ENCODE peak calls at places on chromosomes 6 and 20, in four cellular contexts. A, S, T and Z are unnamed samples.

GRCh38 chr6:30889921-30890645 is 5.8 kb downstream of the DDR1 start:
- DNase-seq in S (no peak), T (no peak), A (no peak), Z (no peak)

GRCh38 chr6:39218868-39219567 is 10.3 kb downstream of the KCNK5 start:
- DNase-seq in S (no peak), A (no peak), T (no peak), Z (no peak)

GRCh38 chr6:94254689-94255088 is 835.3 kb upstream of the EPHA7 start:
- DNase-seq in A (no peak), T (no peak), S (no peak), Z (no peak)

GRCh38 chr6:19988555-19988954 is 151.4 kb downstream of the ID4 start:
- DNase-seq in T (no peak), A (no peak), S (no peak), Z (no peak)

GRCh38 chr6:21742238-21742660 is 148.7 kb downstream of the SOX4 start:
- DNase-seq in S (no peak), A (no peak), T (no peak), Z (no peak)

GRCh38 chr6:119856136-119856535 is 506.6 kb upstream of the MAN1A1 start:
- DNase-seq in T (no peak), A (no peak), S (no peak), Z (no peak)

GRCh38 chr6:166575190-166575589 is 11.3 kb downstream of the RAMACL start:
- DNase-seq in A (no peak), S (no peak), T (no peak), Z (no peak)

GRCh38 chr20:20414640-20415274 is 46.9 kb downstream of the INSM1 start:
- DNase-seq in A (no peak), S (no peak), T (no peak), Z (no peak)

GRCh38 chr6:68235192-68235812 is 399.8 kb upstream of the ADGRB3 start:
- DNase-seq in A (no peak), S (no peak), T (no peak), Z (no peak)

GRCh38 chr6:108801331-108801730 is 46.9 kb upstream of the ARMC2 start:
- DNase-seq in T (no peak), S (no peak), A (no peak), Z (no peak)

GRCh38 chr20:22630698-22631097 is 46.3 kb upstream of the FOXA2 start:
- DNase-seq in T (no peak), A (no peak), S (no peak), Z (no peak)